ENCODE peak calls at places on chromosome 18, in six cellular contexts. H, X, A, J, V and I are unnamed samples.

GRCh38 chr18:65754121-65754520 is 3.3 kb downstream of the CDH7 start:
- DNase-seq in V (no peak), H (no peak), X (no peak), A (peak), J (no peak), I (no peak)

GRCh38 chr18:63817441-63818051 is 42.3 kb downstream of the SERPINB7 start:
- DNase-seq in V (no peak), H (no peak), J (no peak), A (no peak), X (peak), I (no peak)

GRCh38 chr18:49094979-49095632 is 144.3 kb upstream of the SMAD7 start:
- DNase-seq in A (peak), J (no peak), X (peak), H (no peak), V (no peak), I (peak)

GRCh38 chr18:79245517-79246001 is 150.2 kb upstream of the NFATC1 start:
- DNase-seq in V (no peak), A (peak), J (no peak), H (peak), X (no peak), I (no peak)

GRCh38 chr18:12326711-12327460 is 18.8 kb downstream of the TUBB6 start:
- DNase-seq in H (no peak), J (no peak), X (no peak), V (no peak), A (no peak), I (no peak)

GRCh38 chr18:67410671-67411070 is 105.8 kb downstream of the DSEL start:
- DNase-seq in A (peak), X (no peak), H (no peak), V (no peak), J (no peak), I (no peak)

GRCh38 chr18:11366410-11366809 is 217.0 kb upstream of the PIEZO2 start:
- DNase-seq in V (no peak), A (peak), X (no peak), H (no peak), J (no peak), I (peak)

GRCh38 chr18:10230072-10230471 is 224.4 kb upstream of the APCDD1 start:
- DNase-seq in J (no peak), V (no peak), A (peak), H (peak), X (peak), I (peak)

GRCh38 chr18:32308493-32309120 is 118.8 kb downstream of the MEP1B start:
- DNase-seq in V (no peak), A (peak), X (no peak), H (peak), J (no peak), I (peak)

GRCh38 chr18:35415511-35416427 is 38.6 kb upstream of the ZNF396 start:
- DNase-seq in A (no peak), X (no peak), J (no peak), V (no peak), H (no peak), I (no peak)

GRCh38 chr18:14922031-14922430 is 174.1 kb downstream of the ANKRD30B start:
- DNase-seq in V (no peak), J (no peak), X (no peak), H (no peak), A (no peak), I (no peak)

GRCh38 chr18:36158261-36158867 is 28.7 kb downstream of the ELP2 start:
- DNase-seq in X (peak), V (no peak), J (no peak), A (no peak), H (no peak), I (no peak)

GRCh38 chr18:37712776-37713175 is 147.2 kb upstream of the CELF4 start:
- DNase-seq in X (no peak), V (no peak), A (no peak), H (no peak), J (no peak), I (no peak)

GRCh38 chr18:33957705-33958104 is 267.0 kb downstream of the NOL4 start:
- DNase-seq in V (no peak), J (no peak), X (no peak), A (no peak), H (no peak), I (no peak)

GRCh38 chr18:8799593-8799992 is 94.2 kb downstream of the MTCL1 start:
- DNase-seq in H (no peak), A (no peak), J (no peak), X (no peak), V (no peak), I (no peak)

GRCh38 chr18:74278983-74279382 is 12.8 kb downstream of the CYB5A start:
- DNase-seq in J (no peak), A (no peak), V (no peak), X (no peak), H (no peak), I (no peak)

GRCh38 chr18:75211721-75212625 is 1.4 kb downstream of the TSHZ1 start:
- DNase-seq in J (peak), A (peak), X (no peak), V (peak), H (no peak), I (peak)

GRCh38 chr18:9568186-9568585 is 46.2 kb downstream of the PPP4R1 start:
- DNase-seq in J (no peak), H (no peak), X (no peak), V (no peak), A (no peak), I (no peak)

GRCh38 chr18:54702687-54703086 is 111.6 kb downstream of the DYNAP start:
- DNase-seq in J (no peak), V (no peak), A (no peak), H (no peak), X (no peak), I (no peak)

GRCh38 chr18:37242091-37242490 is 323.5 kb downstream of the CELF4 start:
- DNase-seq in A (no peak), J (no peak), H (no peak), V (no peak), X (no peak), I (no peak)

GRCh38 chr18:67520276-67521035 is 3.9 kb upstream of the DSEL start:
- DNase-seq in H (no peak), J (no peak), A (no peak), V (no peak), X (peak), I (no peak)

GRCh38 chr18:13500891-13501887 is 225.2 kb downstream of the FAM210A start:
- DNase-seq in X (peak), V (no peak), J (peak), H (no peak), A (peak), I (no peak)

GRCh38 chr18:43596106-43596712 is 318.9 kb upstream of the SYT4 start:
- DNase-seq in V (peak), J (no peak), A (no peak), X (no peak), H (no peak), I (no peak)

GRCh38 chr18:72460210-72460680 is 83.9 kb downstream of the CBLN2 start:
- DNase-seq in A (peak), X (no peak), H (no peak), J (no peak), V (no peak), I (peak)

GRCh38 chr18:61308795-61309393 is 24.3 kb upstream of the CDH20 start:
- DNase-seq in X (no peak), V (peak), A (peak), H (no peak), J (no peak), I (no peak)

GRCh38 chr18:61893304-61893970 is 630 bp upstream of the RNF152 start:
- DNase-seq in H (no peak), X (no peak), A (peak), J (peak), V (peak), I (peak)

GRCh38 chr18:44229693-44230108 is 451.0 kb upstream of the SETBP1 start:
- DNase-seq in A (peak), H (no peak), X (no peak), V (no peak), J (peak), I (peak)

DNA sequence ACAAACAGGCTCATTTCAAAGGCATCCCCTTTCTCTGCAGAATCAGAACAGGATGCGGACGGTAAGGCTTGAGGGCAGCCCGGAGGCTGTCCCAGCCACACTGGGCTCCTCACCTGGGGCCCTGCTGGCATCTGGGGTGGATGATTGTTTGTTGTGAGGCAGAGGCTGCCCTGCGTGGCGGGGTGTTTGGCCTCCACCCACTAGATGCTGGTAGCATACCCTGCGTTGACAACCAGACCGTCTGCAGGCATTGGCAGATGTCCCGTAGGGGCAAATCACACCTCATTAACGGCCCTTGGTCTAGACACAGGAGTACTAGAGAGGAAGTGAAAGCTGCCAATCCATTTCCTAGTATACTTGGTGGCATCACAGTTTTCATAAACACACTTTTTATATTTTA is 52.3 kb downstream of the MBP start:
- DNase-seq in H (no peak), X (no peak), J (no peak), A (no peak), V (no peak), I (no peak)
- H3K4me3 ChIP-seq in H (no peak), X (no peak), J (no peak), A (no peak), V (no peak), I (no peak)

GRCh38 chr18:41456791-41457190 is 498.2 kb upstream of the PIK3C3 start:
- DNase-seq in A (no peak), X (no peak), H (no peak), J (no peak), V (no peak), I (no peak)
- H3K4me3 ChIP-seq in A (no peak), X (no peak), H (no peak), J (no peak), V (no peak), I (no peak)

DNA sequence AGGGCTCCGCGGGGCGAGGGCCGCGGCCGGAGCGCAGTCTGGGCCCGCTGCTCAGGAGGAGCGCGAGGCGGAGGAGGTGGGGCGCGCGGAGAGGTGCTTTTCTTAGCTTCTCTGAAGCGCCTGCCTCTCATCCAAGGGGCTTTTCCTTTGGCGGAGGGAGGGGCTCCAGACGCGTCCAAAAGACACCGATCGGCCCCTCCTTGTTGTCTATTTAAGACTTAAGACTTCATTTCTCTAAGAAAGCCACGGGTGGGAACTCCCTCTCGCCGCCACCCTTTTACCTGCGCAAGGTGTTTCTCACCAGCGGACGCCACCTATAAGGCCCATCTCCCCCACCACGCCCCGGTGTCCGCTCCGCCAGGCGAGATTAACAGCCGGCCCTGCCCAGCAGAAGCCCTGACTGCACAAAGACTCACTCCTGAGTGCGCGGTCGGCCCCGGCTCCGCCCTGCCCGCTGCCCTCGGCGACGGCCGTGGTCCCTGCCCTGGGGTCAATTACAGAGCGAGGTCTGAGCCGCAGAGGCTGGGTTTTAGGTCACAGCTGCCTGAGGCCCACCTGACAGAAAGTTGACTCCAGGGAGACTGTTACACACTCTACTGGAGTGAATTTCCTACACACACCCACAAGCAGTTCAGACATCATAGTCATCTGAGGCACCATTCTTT is at the start of gene DSC2:
- DNase-seq in V (peak), X (no peak), J (peak), H (no peak), A (no peak), I (no peak)
- H3K4me3 ChIP-seq in V (peak), X (no peak), J (peak), H (peak), A (peak), I (peak)

DNA sequence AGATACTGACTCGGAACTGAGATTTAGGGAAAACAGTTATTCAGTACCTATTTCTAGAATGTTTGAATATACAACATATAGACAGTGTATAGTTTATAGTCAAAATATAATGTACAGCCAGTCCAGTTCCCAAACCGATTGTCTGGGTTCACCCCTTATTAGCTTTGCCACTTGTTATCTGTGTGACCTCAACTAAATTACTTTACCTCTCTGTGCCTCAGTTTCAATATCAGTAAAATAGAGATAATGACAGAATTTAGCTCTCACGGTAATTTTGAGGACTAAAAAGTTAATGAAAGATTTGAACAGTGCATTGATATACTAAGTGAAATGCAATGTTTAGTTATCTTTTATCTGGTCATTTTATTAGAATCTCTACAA is 750 bp upstream of the RIOK3 start:
- DNase-seq in H (no peak), V (no peak), J (no peak), X (no peak), A (no peak), I (peak)
- H3K4me3 ChIP-seq in H (peak), V (peak), J (peak), X (peak), A (peak), I (peak)

DNA sequence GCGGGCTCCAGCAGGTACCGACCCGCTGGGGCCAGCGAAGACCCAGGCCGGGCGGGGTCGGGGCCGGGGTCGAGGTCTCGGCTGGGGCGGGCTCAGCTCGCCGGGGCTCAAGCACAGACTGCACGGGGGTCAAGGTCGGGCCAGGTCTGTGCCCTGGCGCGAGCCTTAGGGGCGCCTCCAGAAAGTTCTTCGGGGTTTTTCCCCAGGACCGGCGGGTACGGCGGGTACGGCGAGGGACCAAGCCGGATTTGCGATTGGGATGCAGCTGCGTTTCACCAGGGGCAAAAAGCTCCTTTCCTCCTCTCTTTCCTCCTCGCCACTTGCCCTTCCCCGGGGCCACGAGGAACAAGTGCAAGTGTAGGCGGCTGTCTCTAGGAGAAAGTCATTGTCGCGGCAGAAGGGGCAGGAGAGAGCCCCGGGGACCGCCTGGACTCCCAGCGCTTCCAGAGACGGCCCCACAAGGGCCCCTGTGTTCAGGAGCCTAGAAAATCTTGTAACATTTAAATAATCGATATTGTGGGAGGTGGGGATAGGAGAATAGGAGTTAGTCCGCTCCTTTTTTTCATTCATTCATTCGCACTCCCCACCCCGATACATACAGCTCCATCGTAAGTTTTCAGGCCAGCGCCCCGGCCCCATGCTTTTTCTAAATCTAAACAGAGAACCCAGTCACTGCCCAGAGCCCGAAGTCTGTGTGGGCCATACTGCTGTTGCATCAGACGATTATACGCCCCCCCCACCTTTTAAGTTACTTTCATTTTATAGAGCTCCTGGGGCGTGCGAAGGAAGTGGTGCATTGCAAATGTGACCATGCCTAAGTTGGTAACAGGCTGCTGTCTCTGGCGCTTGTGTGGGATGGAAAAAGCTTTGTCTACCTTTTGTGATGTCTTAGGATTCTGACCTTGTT is 679 bp downstream of the PMAIP1 start:
- DNase-seq in X (no peak), J (no peak), A (peak), H (no peak), V (peak), I (peak)
- H3K4me3 ChIP-seq in X (peak), J (peak), A (peak), H (peak), V (peak), I (peak)

GRCh38 chr18:26477828-26478466 is 70.4 kb downstream of the KCTD1 start:
- DNase-seq in X (no peak), V (no peak), J (no peak), A (no peak), H (no peak), I (no peak)

GRCh38 chr18:26480897-26481795 is 67.2 kb downstream of the KCTD1 start:
- DNase-seq in V (no peak), J (no peak), H (peak), X (peak), A (peak), I (peak)

GRCh38 chr18:26476697-26477096 is 71.7 kb downstream of the KCTD1 start:
- DNase-seq in V (no peak), H (no peak), A (no peak), J (no peak), X (no peak), I (no peak)

GRCh38 chr18:26479686-26480079 is 68.7 kb downstream of the KCTD1 start:
- DNase-seq in J (no peak), H (no peak), V (no peak), X (no peak), A (no peak), I (no peak)

DNA sequence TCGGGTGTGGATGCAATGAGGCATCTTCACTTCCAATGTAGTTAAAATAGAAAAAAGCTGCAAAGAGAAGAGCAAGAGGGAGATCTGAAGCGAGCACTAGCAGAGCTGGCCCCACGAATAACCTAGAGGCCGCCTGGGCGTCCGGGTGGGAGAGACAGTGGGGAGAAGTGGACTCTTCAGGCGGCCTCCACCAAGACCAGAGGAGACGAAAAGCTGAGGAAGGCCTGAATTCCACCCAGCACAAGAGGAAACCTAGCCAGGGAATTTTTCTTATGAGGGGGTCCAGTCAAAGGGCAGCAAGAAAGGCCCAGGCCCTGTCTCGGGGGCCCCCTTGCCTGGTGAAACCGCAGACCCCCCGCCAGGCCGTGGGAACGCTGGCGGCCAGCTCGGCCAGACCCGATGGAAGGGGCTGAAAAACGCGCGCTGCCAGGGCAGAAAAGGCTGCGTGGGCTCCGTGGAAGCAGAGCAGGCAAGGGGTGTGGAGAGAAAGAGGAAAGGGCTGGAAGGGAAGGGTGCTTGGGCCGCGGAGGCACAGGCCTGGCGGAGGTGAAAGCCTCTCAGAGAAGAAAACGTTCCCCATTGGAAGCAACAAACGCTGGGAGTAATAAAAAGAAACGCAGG is 69.2 kb downstream of the KCTD1 start:
- DNase-seq in X (no peak), H (no peak), J (no peak), A (no peak), V (peak), I (no peak)
- H3K4me3 ChIP-seq in X (no peak), H (no peak), J (no peak), A (no peak), V (no peak), I (no peak)

DNA sequence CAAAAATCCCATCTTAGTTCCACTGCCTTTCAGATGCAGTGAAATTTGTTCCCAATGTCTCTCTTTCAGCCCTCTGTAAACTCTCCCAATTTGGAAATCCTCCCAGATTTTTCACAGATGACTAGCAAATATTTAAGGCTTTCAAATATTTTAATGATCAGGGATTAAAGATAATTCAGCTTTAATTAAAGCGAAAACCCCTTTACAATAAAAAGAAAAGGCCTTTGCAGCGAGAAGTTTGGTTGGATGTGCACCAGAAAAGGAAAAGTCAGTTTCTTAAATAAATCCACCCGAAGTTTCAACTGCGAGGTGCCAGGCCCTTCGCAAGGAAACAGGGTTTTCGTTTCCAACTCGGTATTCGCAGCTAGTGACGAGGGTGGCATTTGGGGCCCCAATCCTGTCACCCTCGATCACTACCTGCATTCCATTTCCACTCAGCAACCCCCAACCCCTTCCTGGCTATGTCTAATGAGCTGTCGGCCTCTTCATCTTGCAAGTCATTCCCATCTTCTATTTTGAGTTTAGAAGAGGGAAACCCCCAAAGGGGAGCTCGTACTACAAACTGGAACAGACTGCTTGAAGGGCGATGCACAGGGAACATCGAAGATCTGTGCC is 1.5 kb downstream of the RAX start:
- DNase-seq in V (peak), H (no peak), J (no peak), X (no peak), A (no peak), I (no peak)
- H3K4me3 ChIP-seq in V (peak), H (no peak), J (no peak), X (no peak), A (no peak), I (no peak)